ENCODE peak calls at places on chromosome 5, in four cellular contexts. B, W, O and J are unnamed samples.
A peak's percentile ranks its signal among the peaks of the same experiment; 100 is the strongest.

GRCh38 chr5:176677209-176677931 is 30.1 kb downstream of the TSPAN17 start:
- DNase-seq in W (no peak), B (no peak), O (peak; percentile 6), J (no peak)

GRCh38 chr5:44046581-44047327 is 342.5 kb downstream of the FGF10 start:
- DNase-seq in B (no peak), W (no peak), O (no peak), J (no peak)

GRCh38 chr5:67201897-67202549 is 5.4 kb upstream of the CD180 start:
- DNase-seq in B (no peak), O (no peak), W (no peak), J (no peak)

GRCh38 chr5:133512896-133513295 is 99.4 kb downstream of the FSTL4 start:
- DNase-seq in B (no peak), O (no peak), W (no peak), J (no peak)

GRCh38 chr5:5648694-5649093 is 226.2 kb downstream of the ICE1 start:
- DNase-seq in O (no peak), B (no peak), W (no peak), J (no peak)

GRCh38 chr5:111953351-111954127 is 196.5 kb upstream of the NREP start:
- DNase-seq in B (no peak), O (peak; percentile 84), W (no peak), J (peak; percentile 93)

GRCh38 chr5:180135128-180135955 is 63.8 kb upstream of the RNF130 start:
- DNase-seq in O (peak; percentile 19), B (no peak), W (peak; percentile 77), J (peak; percentile 27)

GRCh38 chr5:173329370-173330150 is 1.3 kb upstream of the STC2 start:
- DNase-seq in O (peak; percentile 54), W (peak; percentile 74), B (no peak), J (no peak)

GRCh38 chr5:124669956-124670671 is 76.3 kb downstream of the ZNF608 start:
- DNase-seq in O (no peak), W (no peak), B (no peak), J (peak; percentile 82)

GRCh38 chr5:147859962-147860640 is 18.4 kb upstream of the SCGB3A2 start:
- DNase-seq in W (no peak), B (no peak), O (no peak), J (no peak)

GRCh38 chr5:124474821-124475220 is 271.6 kb downstream of the ZNF608 start:
- DNase-seq in W (no peak), O (peak; percentile 13), B (no peak), J (peak; percentile 8)

GRCh38 chr5:68464424-68464823 is 248.9 kb downstream of the PIK3R1 start:
- DNase-seq in O (peak; percentile 46), W (no peak), B (no peak), J (no peak)

GRCh38 chr5:122093415-122093814 is 15.4 kb upstream of the LOX start:
- DNase-seq in B (no peak), O (peak; percentile 98), W (no peak), J (peak; percentile 91)

GRCh38 chr5:54956922-54957321 is 28.5 kb downstream of the ESM1 start:
- DNase-seq in W (no peak), O (no peak), B (no peak), J (peak; percentile 15)

GRCh38 chr5:159106193-159106568 is 6.5 kb upstream of the EBF1 start:
- DNase-seq in W (no peak), O (peak; percentile 25), B (no peak), J (no peak)

GRCh38 chr5:180105827-180106312 is 34.3 kb upstream of the RNF130 start:
- DNase-seq in B (no peak), O (no peak), W (no peak), J (no peak)

GRCh38 chr5:98424681-98425454 is 348.6 kb upstream of the RGMB start:
- DNase-seq in O (peak; percentile 88), B (no peak), W (no peak), J (peak; percentile 49)

GRCh38 chr5:120509056-120509455 is 45.0 kb downstream of the PRR16 start:
- DNase-seq in W (no peak), O (peak; percentile 91), B (no peak), J (no peak)

GRCh38 chr5:76209297-76209696 is 126.1 kb downstream of the SV2C start:
- DNase-seq in B (no peak), O (no peak), W (no peak), J (no peak)

GRCh38 chr5:76283670-76284069 is 119.4 kb upstream of the IQGAP2 start:
- DNase-seq in W (no peak), O (no peak), B (no peak), J (no peak)

GRCh38 chr5:133323464-133323863 is 271.7 kb downstream of the HSPA4 start:
- DNase-seq in W (no peak), O (no peak), B (no peak), J (no peak)

GRCh38 chr5:181184845-181185216 is 20.2 kb downstream of the TRIM7 start:
- DNase-seq in W (no peak), B (no peak), O (no peak), J (no peak)

GRCh38 chr5:37701868-37702267 is 138.0 kb downstream of the GDNF start:
- DNase-seq in W (no peak), B (no peak), O (no peak), J (no peak)

GRCh38 chr5:171577940-171578856 is 158.8 kb downstream of the FGF18 start:
- DNase-seq in O (no peak), W (no peak), B (no peak), J (peak; percentile 37)

GRCh38 chr5:102229685-102230084 is 66.4 kb downstream of the SLCO4C1 start:
- DNase-seq in W (no peak), B (no peak), O (no peak), J (no peak)

GRCh38 chr5:141637266-141637692 is 482 bp downstream of the RELL2 start:
- DNase-seq in B (no peak), W (peak; percentile 46), O (no peak), J (no peak)

GRCh38 chr5:137075163-137075970 is 423.8 kb downstream of the SPOCK1 start:
- DNase-seq in W (peak; percentile 96), B (no peak), O (no peak), J (peak; percentile 23)

GRCh38 chr5:122351416-122352157 is 39.5 kb downstream of the SNCAIP start:
- DNase-seq in B (no peak), W (no peak), O (peak; percentile 80), J (no peak)

GRCh38 chr5:60489856-60490255 is 210.1 kb downstream of the DEPDC1B start:
- DNase-seq in W (no peak), O (no peak), B (no peak), J (no peak)

GRCh38 chr5:14268738-14269137 is 125.6 kb downstream of the TRIO start:
- DNase-seq in O (peak; percentile 47), B (peak; percentile 35), W (no peak), J (peak; percentile 68)

GRCh38 chr5:168101352-168101751 is 190.1 kb upstream of the WWC1 start:
- DNase-seq in W (no peak), B (no peak), O (no peak), J (no peak)

GRCh38 chr5:167375125-167375524 is 916.3 kb upstream of the WWC1 start:
- DNase-seq in B (no peak), O (no peak), W (no peak), J (no peak)

GRCh38 chr5:33807771-33808170 is 84.0 kb downstream of the ADAMTS12 start:
- DNase-seq in W (no peak), B (no peak), O (no peak), J (no peak)

GRCh38 chr5:163385276-163385675 is 52.1 kb upstream of the CCNG1 start:
- DNase-seq in O (no peak), W (no peak), B (no peak), J (peak; percentile 94)

GRCh38 chr5:172858990-172859811 is 25.1 kb downstream of the ERGIC1 start:
- DNase-seq in O (peak; percentile 91), W (peak; percentile 54), B (no peak), J (peak; percentile 86)

GRCh38 chr5:125558466-125558865 is 812.0 kb upstream of the ZNF608 start:
- DNase-seq in W (no peak), B (no peak), O (no peak), J (peak; percentile 53)

GRCh38 chr5:112316006-112316405 is 103.1 kb downstream of the EPB41L4A start:
- DNase-seq in B (no peak), O (no peak), W (peak; percentile 39), J (no peak)

GRCh38 chr5:150619359-150620230 is 20.9 kb upstream of the SYNPO start:
- DNase-seq in O (peak; percentile 76), W (no peak), B (no peak), J (no peak)

GRCh38 chr5:164301708-164302107 is 796.3 kb downstream of the MAT2B start:
- DNase-seq in B (no peak), O (no peak), W (no peak), J (no peak)